ENCODE peak calls at places on chromosomes 3 and 15, in seven cellular contexts. W is T-helper 9 cell, X is IMR-90, Q is T-helper 2 cell, R is NCI-H345, N is GOT3, M is GF-D8. E is an unnamed sample.

GRCh38 chr15:41566121-41566885 is 7.3 kb downstream of the TYRO3 start:
- DNase-seq in W (no peak), X (no peak), Q (no peak), R (no peak), N (no peak), M (no peak), E (no peak)

GRCh38 chr15:98505611-98506031 is 142.7 kb upstream of the IGF1R start:
- DNase-seq in W (no peak), X (no peak), Q (no peak), R (no peak), N (no peak), M (no peak), E (no peak)

GRCh38 chr15:73168487-73168886 is 116.2 kb downstream of the NEO1 start:
- DNase-seq in W (no peak), X (no peak), Q (no peak), R (no peak), N (no peak), M (no peak), E (no peak)

GRCh38 chr3:135137296-135137695 is 342.2 kb downstream of the EPHB1 start:
- DNase-seq in W (no peak), X (no peak), Q (no peak), R (no peak), N (no peak), M (no peak), E (no peak)

GRCh38 chr15:80890341-80890972 is 99.2 kb downstream of the MESD start:
- DNase-seq in W (no peak), X (peak; percentile 42), Q (no peak), R (no peak), N (no peak), M (no peak), E (no peak)

GRCh38 chr3:51975857-51976549 is 1.1 kb downstream of the ABHD14A start:
- DNase-seq in W (no peak), X (peak; percentile 64), Q (peak; percentile 23), R (no peak), N (no peak), M (no peak), E (no peak)

GRCh38 chr3:60047426-60048200 is 997.8 kb upstream of the CFAP20DC start:
- DNase-seq in W (no peak), X (no peak), Q (peak; percentile 49), R (no peak), N (no peak), M (no peak), E (no peak)

GRCh38 chr3:182668541-182668940 is 124.8 kb upstream of the ATP11B start:
- DNase-seq in W (no peak), X (no peak), Q (no peak), R (no peak), N (no peak), M (no peak), E (no peak)

GRCh38 chr3:115989927-115990326 is 366.6 kb downstream of the GAP43 start:
- DNase-seq in W (no peak), X (peak; percentile 90), Q (no peak), R (no peak), N (no peak), M (no peak), E (no peak)

GRCh38 chr3:139113231-139113749 is 68.6 kb upstream of the PRR23C start:
- DNase-seq in W (no peak), X (no peak), Q (peak; percentile 38), R (no peak), N (no peak), M (no peak), E (no peak)

GRCh38 chr15:44788748-44789147 is 52.4 kb downstream of the TRIM69 start:
- DNase-seq in W (no peak), X (no peak), Q (peak; percentile 74), R (no peak), N (no peak), M (no peak), E (no peak)

GRCh38 chr15:96124436-96124835 is 206.1 kb upstream of the NR2F2 start:
- DNase-seq in W (no peak), X (no peak), Q (no peak), R (no peak), N (no peak), M (no peak), E (no peak)

GRCh38 chr15:59918994-59919951 is 84.8 kb upstream of the FOXB1 start:
- DNase-seq in W (no peak), X (peak; percentile 56), Q (peak; percentile 96), R (no peak), N (no peak), M (no peak), E (no peak)

GRCh38 chr3:171646357-171647133 is 163.7 kb downstream of the PLD1 start:
- DNase-seq in W (no peak), X (peak; percentile 80), Q (peak; percentile 49), R (no peak), N (no peak), M (peak; percentile 17), E (peak; percentile 65)

GRCh38 chr3:8301977-8302589 is 199.5 kb upstream of the LMCD1 start:
- DNase-seq in W (no peak), X (peak; percentile 59), Q (peak; percentile 53), R (peak; percentile 16), N (no peak), M (peak; percentile 4), E (peak; percentile 66)

E was measured in SW 1271.